ENCODE peak calls at places on chromosomes 5 and 9, in eight cellular contexts. Y, M, S, K, B, D, N and I are unnamed samples.
A peak's percentile ranks its signal among the peaks of the same experiment; 100 is the strongest.

GRCh38 chr5:172788771-172789686 is 18.0 kb upstream of the DUSP1 start:
- DNase-seq in Y (no peak), M (no peak), S (no peak), K (no peak), B (no peak), D (peak; percentile 75), N (peak; percentile 76), I (no peak)

GRCh38 chr5:145101246-145101645 is 733.9 kb downstream of the PRELID2 start:
- DNase-seq in Y (no peak), M (no peak), S (no peak), K (peak; percentile 34), B (no peak), D (no peak), N (no peak), I (peak; percentile 4)

GRCh38 chr5:160703547-160704189 is 148.3 kb downstream of the ATP10B start:
- DNase-seq in Y (no peak), M (no peak), S (no peak), K (no peak), B (no peak), D (no peak), N (no peak), I (no peak)

GRCh38 chr5:167156446-167156845 is 1135.0 kb upstream of the WWC1 start:
- DNase-seq in Y (no peak), M (no peak), S (no peak), K (no peak), B (no peak), D (no peak), N (no peak), I (no peak)

GRCh38 chr5:127088226-127088625 is 14.9 kb upstream of the C5orf63 start:
- DNase-seq in Y (peak; percentile 27), M (no peak), S (no peak), K (peak; percentile 99), B (no peak), D (no peak), N (no peak), I (no peak)

GRCh38 chr9:132733133-132733815 is 63.0 kb downstream of the GTF3C4 start:
- DNase-seq in Y (no peak), M (no peak), S (no peak), K (no peak), B (no peak), D (no peak), N (no peak), I (no peak)

GRCh38 chr5:109863752-109864151 is 174.0 kb downstream of the MAN2A1 start:
- DNase-seq in Y (no peak), M (no peak), S (no peak), K (no peak), B (no peak), D (no peak), N (no peak), I (no peak)

GRCh38 chr5:55865831-55866230 is 14.7 kb downstream of the IL31RA start:
- DNase-seq in Y (no peak), M (no peak), S (no peak), K (no peak), B (no peak), D (no peak), N (no peak), I (no peak)

GRCh38 chr9:70639853-70640814 is 225.7 kb upstream of the KLF9 start:
- DNase-seq in Y (peak; percentile 55), M (no peak), S (peak; percentile 19), K (peak; percentile 64), B (no peak), D (no peak), N (no peak), I (no peak)

GRCh38 chr5:58496488-58496887 is 5.3 kb downstream of the GAPT start:
- DNase-seq in Y (no peak), M (no peak), S (no peak), K (peak; percentile 9), B (no peak), D (no peak), N (no peak), I (no peak)
- TF ChIP-seq CTCF in Y (no peak), M (peak; percentile 44), S (peak; percentile 36), K (no peak), B (peak; percentile 34), D (peak; percentile 21), N (no peak), I (no peak)

GRCh38 chr5:16776611-16777251 is 159.4 kb downstream of the MYO10 start:
- DNase-seq in Y (no peak), M (no peak), S (peak; percentile 26), K (no peak), B (no peak), D (no peak), N (no peak), I (no peak)
- TF ChIP-seq CTCF in Y (peak; percentile 51), M (peak; percentile 12), S (peak; percentile 62), K (no peak), B (no peak), D (peak; percentile 43), N (no peak), I (no peak)

GRCh38 chr9:99819123-99819483 is 2.6 kb upstream of the NR4A3 start:
- DNase-seq in Y (no peak), M (no peak), S (no peak), K (no peak), B (no peak), D (no peak), N (no peak), I (no peak)

GRCh38 chr9:99821187-99822095 is at the start of gene NR4A3:
- DNase-seq in Y (peak; percentile 95), M (peak; percentile 72), S (peak; percentile 79), K (peak; percentile 91), B (peak; percentile 91), D (peak; percentile 96), N (peak; percentile 96), I (peak; percentile 85)

GRCh38 chr9:99820330-99821186 is 1.1 kb upstream of the NR4A3 start:
- DNase-seq in Y (peak; percentile 43), M (peak; percentile 59), S (no peak), K (peak; percentile 71), B (no peak), D (peak; percentile 65), N (peak; percentile 68), I (peak; percentile 73)

GRCh38 chr9:99818439-99818992 is 3.2 kb upstream of the NR4A3 start:
- DNase-seq in Y (no peak), M (no peak), S (peak; percentile 16), K (no peak), B (no peak), D (no peak), N (no peak), I (no peak)

GRCh38 chr9:99819484-99820329 is 2.0 kb upstream of the NR4A3 start:
- DNase-seq in Y (peak; percentile 84), M (peak; percentile 65), S (peak; percentile 89), K (peak; percentile 90), B (peak; percentile 93), D (peak; percentile 95), N (peak; percentile 91), I (peak; percentile 95)
- TF ChIP-seq CTCF in Y (peak; percentile 16), M (no peak), S (peak; percentile 7), K (no peak), B (peak; percentile 25), D (no peak), N (no peak), I (no peak)

DNA sequence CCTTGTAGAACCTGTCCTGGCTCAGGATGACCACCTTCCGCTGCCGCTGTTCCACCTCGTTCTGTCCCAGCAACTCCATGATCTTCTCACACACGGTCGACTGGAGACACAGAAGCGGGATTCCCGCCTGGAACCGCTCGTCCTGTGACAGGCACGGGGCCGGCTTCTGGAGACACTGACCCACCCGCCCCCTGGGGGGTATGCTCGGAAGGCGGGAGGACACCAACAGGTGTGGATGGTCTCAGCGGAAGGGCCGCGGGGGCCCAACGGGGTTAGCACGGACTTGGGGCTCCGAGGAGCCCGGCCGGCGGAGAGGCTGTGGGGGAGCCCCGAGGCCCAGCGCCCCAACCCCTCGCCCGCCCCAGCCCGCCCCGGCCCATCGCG is 525 bp downstream of the UCK1 start:
- DNase-seq in Y (no peak), M (no peak), S (peak; percentile 32), K (peak; percentile 21), B (peak; percentile 84), D (peak; percentile 61), N (peak; percentile 34), I (peak; percentile 70)
- TF ChIP-seq CTCF in Y (peak; percentile 35), M (peak; percentile 19), S (peak; percentile 33), K (no peak), B (peak; percentile 38), D (peak; percentile 27), N (no peak), I (no peak)